ENCODE peak calls at places on chromosomes 12 and 14, in seven cellular contexts. X, A, M, L, D, C and W are unnamed samples.
A peak's percentile ranks its signal among the peaks of the same experiment; 100 is the strongest.

GRCh38 chr12:112971248-112971647 is 7.1 kb upstream of the OAS2 start:
- DNase-seq in X (no peak), A (no peak), M (no peak), L (peak; percentile 2), D (peak; percentile 33), C (no peak), W (no peak)

GRCh38 chr14:92516966-92517350 is 3.4 kb downstream of the RIN3 start:
- DNase-seq in X (no peak), A (no peak), M (no peak), L (no peak), D (no peak), C (no peak), W (no peak)

GRCh38 chr12:97308576-97309198 is 153.9 kb upstream of the RMST start:
- DNase-seq in X (peak; percentile 20), A (no peak), M (no peak), L (peak; percentile 65), D (no peak), C (no peak), W (peak; percentile 55)

GRCh38 chr12:55692631-55693322 is 14.9 kb downstream of the ITGA7 start:
- DNase-seq in X (no peak), A (no peak), M (no peak), L (no peak), D (no peak), C (no peak), W (no peak)

GRCh38 chr12:1790470-1790869 is 29.9 kb upstream of the LRTM2 start:
- DNase-seq in X (no peak), A (no peak), M (no peak), L (no peak), D (no peak), C (no peak), W (no peak)

GRCh38 chr14:57502581-57503254 is 9.1 kb upstream of the CCDC198 start:
- DNase-seq in X (peak; percentile 10), A (no peak), M (no peak), L (no peak), D (peak; percentile 27), C (no peak), W (peak; percentile 41)

GRCh38 chr14:102088012-102088792 is 1.4 kb upstream of the HSP90AA1 start:
- DNase-seq in X (peak; percentile 51), A (no peak), M (peak; percentile 49), L (no peak), D (peak; percentile 69), C (peak; percentile 59), W (no peak)

GRCh38 chr12:88876867-88877266 is 296.6 kb upstream of the KITLG start:
- DNase-seq in X (no peak), A (no peak), M (no peak), L (peak; percentile 45), D (no peak), C (no peak), W (peak; percentile 16)

GRCh38 chr14:68951800-68952540 is 27.1 kb downstream of the ACTN1 start:
- DNase-seq in X (no peak), A (no peak), M (no peak), L (no peak), D (no peak), C (no peak), W (no peak)

GRCh38 chr14:93857500-93857899 is 69.2 kb upstream of the PRIMA1 start:
- DNase-seq in X (no peak), A (no peak), M (no peak), L (no peak), D (no peak), C (no peak), W (no peak)

GRCh38 chr12:51318846-51319570 is 5.0 kb downstream of the BIN2 start:
- DNase-seq in X (no peak), A (no peak), M (no peak), L (no peak), D (no peak), C (no peak), W (no peak)

GRCh38 chr14:52922656-52923055 is 28.2 kb downstream of the FERMT2 start:
- DNase-seq in X (no peak), A (no peak), M (no peak), L (peak; percentile 69), D (no peak), C (no peak), W (peak; percentile 63)

GRCh38 chr12:32777159-32777558 is 21.5 kb upstream of the YARS2 start:
- DNase-seq in X (no peak), A (no peak), M (no peak), L (no peak), D (no peak), C (no peak), W (no peak)

GRCh38 chr14:94203473-94204210 is 29.5 kb downstream of the PPP4R4 start:
- DNase-seq in X (no peak), A (no peak), M (no peak), L (no peak), D (no peak), C (no peak), W (no peak)

GRCh38 chr14:93006484-93007128 is 83.7 kb downstream of the CHGA start:
- DNase-seq in X (no peak), A (no peak), M (no peak), L (no peak), D (no peak), C (no peak), W (no peak)

GRCh38 chr14:79734151-79734550 is 477.2 kb downstream of the DIO2 start:
- DNase-seq in X (no peak), A (no peak), M (no peak), L (no peak), D (no peak), C (no peak), W (no peak)

GRCh38 chr14:98189077-98189476 is 1082.9 kb downstream of the BCL11B start:
- DNase-seq in X (no peak), A (no peak), M (no peak), L (no peak), D (no peak), C (no peak), W (no peak)

GRCh38 chr12:6204533-6205143 is 4.4 kb downstream of the CD9 start:
- DNase-seq in X (no peak), A (no peak), M (no peak), L (no peak), D (no peak), C (peak; percentile 40), W (no peak)

GRCh38 chr14:90060312-90060964 is 1.4 kb upstream of the KCNK13 start:
- DNase-seq in X (no peak), A (no peak), M (peak; percentile 29), L (peak; percentile 51), D (peak; percentile 24), C (peak; percentile 63), W (peak; percentile 58)

GRCh38 chr12:22255097-22255496 is 79.4 kb downstream of the ST8SIA1 start:
- DNase-seq in X (no peak), A (no peak), M (no peak), L (peak; percentile 21), D (no peak), C (no peak), W (no peak)

GRCh38 chr12:52182456-52182855 is 9.4 kb downstream of the KRT80 start:
- DNase-seq in X (no peak), A (no peak), M (no peak), L (peak; percentile 23), D (no peak), C (no peak), W (no peak)

GRCh38 chr12:2640709-2641108 is 154.1 kb upstream of the FKBP4 start:
- DNase-seq in X (peak; percentile 46), A (peak; percentile 79), M (no peak), L (peak; percentile 99), D (peak; percentile 41), C (peak; percentile 34), W (peak; percentile 95)

GRCh38 chr14:33198684-33199083 is 260.0 kb downstream of the NPAS3 start:
- DNase-seq in X (no peak), A (no peak), M (no peak), L (no peak), D (no peak), C (no peak), W (no peak)

GRCh38 chr12:51028811-51029146 is 2.6 kb upstream of the SLC11A2 start:
- DNase-seq in X (no peak), A (no peak), M (no peak), L (no peak), D (no peak), C (no peak), W (no peak)

GRCh38 chr12:42698213-42698612 is 108.7 kb upstream of the PRICKLE1 start:
- DNase-seq in X (no peak), A (no peak), M (no peak), L (no peak), D (no peak), C (no peak), W (peak; percentile 90)

GRCh38 chr14:35416108-35416750 is 11.7 kb upstream of the NFKBIA start:
- DNase-seq in X (no peak), A (no peak), M (no peak), L (no peak), D (no peak), C (no peak), W (peak; percentile 54)

GRCh38 chr12:113862570-113863454 is 103.3 kb downstream of the RBM19 start:
- DNase-seq in X (no peak), A (no peak), M (no peak), L (peak; percentile 94), D (no peak), C (no peak), W (no peak)

GRCh38 chr12:114809132-114809531 is 125.2 kb upstream of the TBX3 start:
- DNase-seq in X (no peak), A (no peak), M (no peak), L (no peak), D (no peak), C (no peak), W (no peak)

DNA sequence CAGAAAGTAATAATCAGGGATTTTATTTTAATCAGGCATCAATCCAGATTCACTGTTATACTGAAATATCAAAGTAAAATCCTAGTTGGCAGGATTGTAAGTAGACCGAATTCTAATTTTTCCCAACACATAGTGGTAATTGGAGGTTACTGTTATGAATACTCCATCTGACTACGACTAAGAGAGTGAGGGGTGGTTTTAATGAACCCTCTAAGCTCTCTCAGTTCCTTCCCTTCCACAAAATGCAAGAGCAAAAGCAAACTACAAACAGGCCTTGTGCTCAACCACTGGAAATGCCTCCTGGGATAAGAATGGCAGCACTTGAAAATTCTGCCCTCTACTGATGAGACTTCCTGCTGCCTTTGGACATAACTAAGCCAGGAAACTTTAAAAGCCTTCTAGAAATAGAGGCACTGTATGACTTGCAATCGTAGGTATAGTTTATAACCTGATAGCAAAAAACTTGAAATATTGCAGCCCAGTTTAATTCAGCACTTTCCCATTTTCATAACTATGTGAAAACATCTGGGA is 184.8 kb downstream of the SLC16A7 start:
- DNase-seq in X (no peak), A (no peak), M (no peak), L (peak; percentile 47), D (no peak), C (no peak), W (peak; percentile 65)
- TF ChIP-seq CTCF in X (peak; percentile 50), A (peak; percentile 7), M (peak; percentile 25), L (peak; percentile 32), D (peak; percentile 45), C (no peak), W (peak; percentile 72)

GRCh38 chr12:9068600-9068999 is 47.1 kb downstream of the A2M start:
- DNase-seq in X (no peak), A (no peak), M (no peak), L (no peak), D (no peak), C (no peak), W (no peak)
- H3K9me3 ChIP-seq in X (no peaks in the 10 kb centered on the region), A (no peaks in the 10 kb centered on the region), M (no peaks in the 10 kb centered on the region), L (no peaks in the 10 kb centered on the region), D (no peaks in the 10 kb centered on the region), C (no peaks in the 10 kb centered on the region), W (no peaks in the 10 kb centered on the region)

GRCh38 chr14:65195042-65195719 is 92.9 kb upstream of the MAX start:
- DNase-seq in X (no peak), A (no peak), M (no peak), L (no peak), D (no peak), C (no peak), W (no peak)
- H3K4me3 ChIP-seq in X (no peak overlapping the region), A (no peak overlapping the region), M (no peak overlapping the region), L (no peak overlapping the region), D (no peak overlapping the region), C (no peak overlapping the region), W (no peak overlapping the region)

GRCh38 chr14:29548948-29549370 is 378.7 kb downstream of the PRKD1 start:
- DNase-seq in X (peak; percentile 15), A (no peak), M (no peak), L (peak; percentile 77), D (no peak), C (no peak), W (peak; percentile 60)
- TF ChIP-seq CTCF in X (peak; percentile 68), A (peak; percentile 80), M (peak; percentile 55), L (peak; percentile 67), D (peak; percentile 73), C (peak; percentile 13), W (peak; percentile 53)